ENCODE peak calls at places on chromosomes 4 and X, in five cellular contexts. L is SK-N-SH, S is HCT116, K is IMR-90, X is K562. C is an unnamed sample.
A peak's percentile ranks its signal among the peaks of the same experiment; 100 is the strongest.

GRCh38 chrX:10190367-10190766 is 33.6 kb downstream of the CLCN4 start:
- DNase-seq in L (peak; percentile 59), S (peak; percentile 41), K (peak; percentile 83), X (peak; percentile 51), C (no peak)

GRCh38 chr4:1856920-1857699 is 1.2 kb upstream of the LETM1 start:
- DNase-seq in L (peak; percentile 67), S (no peak), K (no peak), X (no peak), C (no peak)

GRCh38 chr4:112173593-112174559 is 28.6 kb downstream of the FAM241A start:
- DNase-seq in L (no peak), S (peak; percentile 65), K (no peak), X (no peak), C (no peak)

GRCh38 chr4:20418865-20419451 is 167.3 kb downstream of the SLIT2 start:
- DNase-seq in L (peak; percentile 27), S (peak; percentile 21), K (peak; percentile 79), X (no peak), C (peak; percentile 40)

GRCh38 chr4:153114771-153115321 is 89.4 kb upstream of the TRIM2 start:
- DNase-seq in L (no peak), S (peak; percentile 69), K (peak; percentile 84), X (no peak), C (no peak)

GRCh38 chr4:74754218-74754617 is 40.1 kb downstream of the BTC start:
- DNase-seq in L (no peak), S (no peak), K (no peak), X (no peak), C (no peak)

GRCh38 chrX:9926002-9926401 is 41.2 kb upstream of the CLDN34 start:
- DNase-seq in L (no peak), S (no peak), K (no peak), X (no peak), C (no peak)

GRCh38 chr4:1604181-1604705 is 79.9 kb downstream of the FAM53A start:
- DNase-seq in L (no peak), S (no peak), K (no peak), X (peak; percentile 53), C (no peak)

GRCh38 chr4:177367336-177367735 is 57.7 kb downstream of the NEIL3 start:
- DNase-seq in L (no peak), S (no peak), K (peak; percentile 52), X (no peak), C (no peak)

GRCh38 chr4:180134116-180134866 is 2108.9 kb upstream of the TENM3 start:
- DNase-seq in L (no peak), S (no peak), K (no peak), X (no peak), C (no peak)
- TF ChIP-seq RAD21 in L (no peak), S (no peak), K (no peak), X (no peak), C (no peak)

DNA sequence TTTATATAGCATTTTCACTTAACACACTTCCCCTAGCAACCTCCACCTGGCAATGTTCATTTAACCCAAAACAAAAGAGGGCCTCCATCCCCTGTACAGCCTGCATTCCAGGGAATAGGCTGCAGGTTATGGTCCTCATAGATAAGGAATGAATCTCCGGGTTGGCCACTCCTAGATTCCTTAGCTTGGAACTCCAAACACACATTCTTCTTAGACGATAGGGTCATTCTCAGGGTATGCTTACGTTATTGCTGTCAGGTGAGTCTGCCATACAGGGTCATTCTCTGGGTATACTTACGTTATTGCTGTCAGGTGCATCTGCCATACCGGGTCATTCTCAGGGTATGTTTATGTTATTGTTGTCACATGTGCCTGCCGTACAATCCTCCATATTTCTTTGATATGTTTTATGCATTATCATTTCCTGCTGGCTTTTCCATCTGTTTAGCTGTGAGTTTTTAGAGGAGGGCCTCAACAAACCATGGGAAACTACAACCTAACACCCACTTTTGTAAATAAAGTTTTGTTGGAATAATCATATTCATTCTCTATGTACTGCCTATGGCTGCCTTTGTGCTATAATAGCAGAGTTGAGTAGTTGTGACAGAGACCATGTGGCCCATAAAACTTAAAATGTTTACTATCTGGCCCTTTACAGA is 8.3 kb upstream of the AFF1 start:
- DNase-seq in L (no peak), S (no peak), K (peak; percentile 41), X (peak; percentile 37), C (no peak)
- TF ChIP-seq RAD21 in L (no peak), S (no peak), K (no peak), X (no peak), C (no peak)

GRCh38 chr4:7649411-7649740 is 214.6 kb upstream of the PSAPL1 start:
- DNase-seq in L (no peak), S (no peak), K (no peak), X (no peak), C (no peak)
- TF ChIP-seq RAD21 in L (no peak), S (no peak), K (no peak), X (no peak), C (no peak)

GRCh38 chr4:41541697-41542096 is 3.7 kb downstream of the LIMCH1 start:
- DNase-seq in L (no peak), S (no peak), K (no peak), X (no peak), C (no peak)
- TF ChIP-seq RAD21 in L (no peak), S (no peak), K (no peak), X (no peak), C (no peak)

DNA sequence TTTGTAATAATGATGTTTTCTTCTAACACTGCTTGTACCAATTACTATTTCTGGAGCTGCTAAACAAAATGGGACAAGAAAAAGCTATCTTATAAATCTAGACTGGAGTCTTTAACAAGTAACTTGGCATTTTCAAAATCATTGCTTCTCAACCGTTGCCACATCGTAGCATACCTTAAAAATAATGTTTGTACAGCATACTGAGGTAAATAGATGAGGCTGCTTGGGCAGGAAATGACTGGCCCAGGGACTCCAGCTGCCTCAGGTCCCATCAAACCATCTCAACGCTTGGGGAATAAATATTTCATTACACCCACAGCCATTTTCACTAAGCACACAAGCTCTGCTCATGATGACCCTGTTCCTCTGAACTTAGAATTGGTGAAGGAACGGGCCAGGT is 115.1 kb downstream of the SPANXA1 start:
- DNase-seq in L (no peak), S (no peak), K (peak; percentile 8), X (no peak), C (no peak)
- TF ChIP-seq RAD21 in L (no peak), S (no peak), K (no peak), X (no peak), C (no peak)

DNA sequence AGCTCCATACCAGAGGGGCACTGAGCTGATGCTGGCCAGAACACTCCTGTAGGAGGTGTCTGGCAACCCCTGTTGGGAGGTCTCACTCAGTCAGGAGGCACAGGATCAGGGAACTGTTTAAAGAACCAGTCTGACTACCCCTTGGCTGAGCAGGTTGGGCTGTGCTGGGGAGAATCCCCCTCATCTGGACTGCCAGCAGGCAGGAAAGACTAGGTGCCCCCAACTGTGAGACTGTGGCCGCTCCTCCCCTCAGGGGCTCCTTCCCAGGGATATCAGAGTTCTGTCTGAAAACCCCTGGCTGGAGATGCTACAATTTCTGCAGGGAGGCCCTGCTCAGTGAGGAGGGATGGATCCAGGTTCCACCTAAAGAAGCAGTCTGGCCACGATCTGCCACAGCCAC is 245.3 kb downstream of the MAPK10 start:
- DNase-seq in L (no peak), S (no peak), K (no peak), X (no peak), C (no peak)
- TF ChIP-seq RAD21 in L (no peak), S (no peak), K (no peak), X (no peak), C (no peak)

GRCh38 chr4:118716304-118716703 is 31.1 kb downstream of the METTL14 start:
- DNase-seq in L (no peak), S (no peak), K (no peak), X (no peak), C (no peak)

GRCh38 chr4:118723369-118723768 is 38.2 kb downstream of the METTL14 start:
- DNase-seq in L (no peak), S (no peak), K (no peak), X (no peak), C (no peak)

GRCh38 chr4:118712872-118713271 is 27.7 kb downstream of the METTL14 start:
- DNase-seq in L (no peak), S (no peak), K (peak; percentile 67), X (no peak), C (no peak)

DNA sequence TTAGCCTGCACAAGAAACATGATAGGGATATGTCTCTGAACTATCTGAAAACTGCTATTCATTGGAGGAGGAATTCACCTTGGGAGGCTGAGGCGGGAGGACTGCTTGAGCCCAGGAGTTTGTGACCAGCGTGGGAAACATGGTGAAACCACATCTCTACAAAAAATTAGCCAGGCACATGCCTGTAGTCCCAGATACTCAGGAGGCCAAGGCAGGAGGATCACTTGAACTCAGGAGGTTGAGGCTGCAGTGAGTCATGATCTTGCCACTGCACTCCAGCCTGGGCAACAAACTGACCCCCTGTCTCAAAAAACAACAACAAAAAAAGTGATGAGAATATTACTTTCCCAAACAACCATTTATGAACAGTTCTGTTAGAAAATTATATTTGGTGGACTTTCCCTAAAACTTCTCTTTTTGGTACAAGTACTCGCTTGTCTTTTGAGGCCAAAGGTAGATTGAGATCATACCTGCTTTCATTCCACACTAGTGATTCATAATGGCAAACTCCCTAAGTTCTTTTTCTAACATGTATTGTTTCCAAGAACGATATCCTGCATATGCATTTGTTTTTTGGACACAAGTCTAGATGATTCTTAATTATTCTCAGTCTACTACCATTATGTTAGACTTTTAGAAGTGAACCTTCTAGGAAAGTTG is 33.4 kb downstream of the METTL14 start:
- DNase-seq in L (no peak), S (no peak), K (no peak), X (no peak), C (no peak)
- TF ChIP-seq RAD21 in L (no peak), S (no peak), K (no peak), X (no peak), C (no peak)

C was measured in GM12878.